ENCODE peak calls at places on chromosomes 3 and 15, in six cellular contexts. P is pancreas, E is IMR-90, V is foreskin fibroblast, S is fibroblast of mammary gland, T is A549. L is an unnamed sample.

GRCh38 chr3:13278783-13279531 is 141.2 kb downstream of the NUP210 start:
- DNase-seq in P (no peak), E (peak), V (no peak), S (no peak), T (no peak), L (peak)

GRCh38 chr15:52668133-52668532 is 11.1 kb downstream of the ATOSA start:
- DNase-seq in P (no peak), E (peak), V (no peak), S (no peak), T (no peak), L (peak)

GRCh38 chr3:142568393-142569017 is 10.0 kb downstream of the ATR start:
- DNase-seq in P (peak), E (no peak), V (no peak), S (no peak), T (no peak), L (no peak)

GRCh38 chr3:157888040-157888439 is 218.2 kb downstream of the SHOX2 start:
- DNase-seq in P (no peak), E (no peak), V (no peak), S (peak), T (no peak), L (no peak)

GRCh38 chr3:60274646-60275045 is 976.6 kb downstream of the FHIT start:
- DNase-seq in P (no peak), E (no peak), V (no peak), S (no peak), T (no peak), L (no peak)

GRCh38 chr3:100465871-100466777 is 26.3 kb upstream of the TMEM45A start:
- DNase-seq in P (no peak), E (no peak), V (no peak), S (no peak), T (no peak), L (peak)

GRCh38 chr15:96504371-96504770 is 173.9 kb downstream of the NR2F2 start:
- DNase-seq in P (no peak), E (no peak), V (no peak), S (no peak), T (no peak), L (no peak)

GRCh38 chr15:72161351-72162132 is 36.0 kb downstream of the GRAMD2A start:
- DNase-seq in P (no peak), E (no peak), V (no peak), S (no peak), T (no peak), L (no peak)

GRCh38 chr3:153338487-153338886 is 176.5 kb downstream of the RAP2B start:
- DNase-seq in P (no peak), E (peak), V (peak), S (peak), T (no peak), L (peak)

GRCh38 chr3:64533565-64534317 is 154.1 kb downstream of the ADAMTS9 start:
- DNase-seq in P (peak), E (peak), V (peak), S (peak), T (peak), L (peak)

GRCh38 chr15:77634266-77634962 is 1.7 kb upstream of the LINGO1 start:
- DNase-seq in P (peak), E (peak), V (peak), S (peak), T (peak), L (peak)

GRCh38 chr3:193928354-193929209 is 207.4 kb upstream of the HES1 start:
- DNase-seq in P (no peak), E (no peak), V (no peak), S (no peak), T (peak), L (peak)

GRCh38 chr15:93562752-93563151 is 473.7 kb upstream of the RGMA start:
- DNase-seq in P (no peak), E (no peak), V (no peak), S (no peak), T (no peak), L (no peak)

GRCh38 chr15:84611631-84612030 is 10.8 kb downstream of the ZSCAN2 start:
- DNase-seq in P (no peak), E (peak), V (peak), S (peak), T (no peak), L (no peak)

GRCh38 chr3:33047842-33048834 is 48.8 kb downstream of the GLB1 start:
- DNase-seq in P (no peak), E (no peak), V (no peak), S (no peak), T (no peak), L (no peak)

GRCh38 chr3:31562525-31562924 is 29.8 kb downstream of the STT3B start:
- DNase-seq in P (no peak), E (no peak), V (no peak), S (no peak), T (no peak), L (no peak)

GRCh38 chr3:78969483-78969882 is 798.3 kb downstream of the ROBO1 start:
- DNase-seq in P (no peak), E (peak), V (peak), S (peak), T (no peak), L (peak)

GRCh38 chr3:24359645-24360462 is 134.8 kb downstream of the THRB start:
- DNase-seq in P (no peak), E (no peak), V (no peak), S (no peak), T (no peak), L (no peak)

GRCh38 chr3:28210968-28211713 is 30.3 kb upstream of the CMC1 start:
- DNase-seq in P (no peak), E (no peak), V (no peak), S (no peak), T (no peak), L (no peak)

GRCh38 chr15:32641517-32642059 is at the start of gene SCG5:
- DNase-seq in P (no peak), E (peak), V (no peak), S (peak), T (no peak), L (peak)

GRCh38 chr15:32637704-32638103 is 3.8 kb upstream of the SCG5 start:
- DNase-seq in P (no peak), E (no peak), V (no peak), S (no peak), T (no peak), L (no peak)

GRCh38 chr15:32636908-32637567 is 4.5 kb upstream of the SCG5 start:
- DNase-seq in P (no peak), E (no peak), V (no peak), S (no peak), T (no peak), L (no peak)

DNA sequence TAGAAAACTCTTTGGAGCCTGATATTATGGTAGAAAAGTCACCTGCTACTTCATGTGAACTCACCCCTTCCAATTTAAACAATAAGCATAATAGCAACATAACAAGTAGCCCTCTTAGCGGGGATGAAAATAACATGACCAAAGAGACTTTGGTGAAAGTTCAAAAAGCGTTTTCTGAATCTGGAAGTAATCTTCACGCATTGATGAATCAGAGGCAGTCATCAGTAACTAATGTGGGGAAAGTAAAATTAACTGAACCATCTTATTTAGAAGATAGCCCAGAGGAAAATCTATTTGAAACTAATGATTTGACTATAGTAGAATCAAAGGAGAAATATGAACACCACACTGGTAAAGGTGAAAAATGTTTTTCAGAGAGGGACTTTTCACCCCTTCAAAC is 5.1 kb upstream of the SCG5 start:
- DNase-seq in P (no peak), E (no peak), V (no peak), S (peak), T (no peak), L (no peak)
- H3K4me3 ChIP-seq in P (no peak), E (no peak), V (no peak), S (no peak), T (no peak), L (no peak)

GRCh38 chr15:26097216-26097615 is 234.1 kb upstream of the ATP10A start:
- DNase-seq in P (no peak), E (no peak), V (no peak), S (no peak), T (no peak), L (no peak)

GRCh38 chr15:26101443-26101842 is 238.3 kb upstream of the ATP10A start:
- DNase-seq in P (no peak), E (no peak), V (no peak), S (no peak), T (no peak), L (no peak)

GRCh38 chr15:26091184-26091583 is 228.1 kb upstream of the ATP10A start:
- DNase-seq in P (no peak), E (no peak), V (no peak), S (no peak), T (no peak), L (no peak)

GRCh38 chr15:26098801-26099200 is 235.7 kb upstream of the ATP10A start:
- DNase-seq in P (no peak), E (no peak), V (no peak), S (no peak), T (no peak), L (no peak)

DNA sequence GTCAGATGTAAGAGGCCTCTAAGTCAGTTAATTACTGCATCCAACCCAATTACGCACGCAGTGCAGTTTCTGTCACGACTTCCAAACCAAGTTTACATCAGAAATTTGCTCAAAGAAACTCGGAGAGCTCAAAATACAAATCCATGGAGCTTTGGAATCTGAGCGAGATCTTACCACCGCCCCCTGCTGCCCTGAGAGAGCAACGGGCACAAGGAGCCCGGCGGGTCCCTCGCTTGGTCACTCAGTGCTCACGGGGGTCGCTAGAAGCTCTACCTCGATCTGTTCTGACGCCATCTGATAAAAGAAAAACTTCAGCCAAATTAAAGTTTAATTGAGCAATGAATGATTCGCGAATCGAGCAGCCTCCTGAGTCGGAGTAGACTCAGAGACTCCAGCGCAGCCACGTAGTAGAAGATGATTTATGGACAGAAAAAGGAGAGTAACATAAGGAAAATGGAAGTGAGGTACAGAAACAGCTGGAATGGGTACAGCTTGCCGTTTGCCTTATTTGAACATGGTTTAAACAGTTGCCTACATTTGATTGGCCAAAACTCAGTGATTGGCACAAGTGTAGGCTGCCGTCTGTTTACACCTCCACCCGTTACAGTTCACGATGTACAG is 232.7 kb upstream of the ATP10A start:
- DNase-seq in P (no peak), E (no peak), V (no peak), S (peak), T (no peak), L (no peak)
- TF ChIP-seq CTCF in P (no peak), E (peak), V (peak), S (peak), T (peak), L (no peak)

DNA sequence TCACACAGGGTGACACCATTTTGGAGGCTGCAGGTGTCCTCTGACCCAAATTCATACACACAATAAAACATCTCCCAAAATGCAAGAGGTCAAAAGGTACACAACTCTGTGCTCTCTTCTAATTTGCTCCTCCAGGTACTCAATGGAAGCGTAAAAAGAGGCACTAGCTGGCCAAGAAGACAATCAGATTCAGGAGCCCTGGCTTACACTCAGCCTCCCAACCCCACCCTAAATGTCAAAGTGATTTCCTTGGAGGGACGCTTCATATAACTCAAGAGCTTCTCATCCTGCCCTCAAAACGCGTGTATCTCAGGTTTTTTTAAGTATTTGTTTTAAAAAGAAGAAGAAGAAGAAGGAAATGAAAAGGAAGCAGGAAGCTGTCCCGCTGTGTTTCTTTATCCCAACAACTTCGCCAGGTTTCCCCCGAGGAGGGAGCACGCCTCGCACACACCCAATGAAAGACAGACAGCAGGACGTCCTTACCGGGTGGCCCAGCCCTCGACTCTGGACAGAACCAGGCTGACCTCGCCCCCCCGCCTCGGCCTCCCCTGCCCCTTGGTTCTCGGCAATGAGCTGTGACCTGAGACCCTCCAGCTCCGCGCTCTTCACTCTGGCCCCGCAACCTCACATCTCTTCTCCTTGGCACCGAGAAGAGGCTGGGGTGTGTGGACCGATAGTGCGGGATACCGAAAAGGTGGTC is 620.7 kb upstream of the ZNF385D start:
- DNase-seq in P (no peak), E (no peak), V (no peak), S (no peak), T (no peak), L (no peak)
- H3K4me3 ChIP-seq in P (peak), E (no peak), V (no peak), S (peak), T (no peak), L (peak)

GRCh38 chr3:16834214-16834613 is 50.5 kb upstream of the PLCL2 start:
- DNase-seq in P (no peak), E (no peak), V (no peak), S (no peak), T (no peak), L (no peak)
- TF ChIP-seq CTCF in P (no peak), E (no peak), V (no peak), S (no peak), T (no peak), L (no peak)

GRCh38 chr3:170844377-170844776 is 25.6 kb downstream of the RPL22L1 start:
- DNase-seq in P (no peak), E (no peak), V (no peak), S (no peak), T (no peak), L (no peak)

GRCh38 chr3:170852307-170852706 is 17.7 kb downstream of the RPL22L1 start:
- DNase-seq in P (no peak), E (no peak), V (no peak), S (no peak), T (no peak), L (no peak)

GRCh38 chr3:170848294-170848917 is 21.6 kb downstream of the RPL22L1 start:
- DNase-seq in P (no peak), E (peak), V (no peak), S (peak), T (no peak), L (peak)
- H3K4me3 ChIP-seq in P (no peak), E (no peak), V (no peak), S (no peak), T (no peak), L (no peak)

DNA sequence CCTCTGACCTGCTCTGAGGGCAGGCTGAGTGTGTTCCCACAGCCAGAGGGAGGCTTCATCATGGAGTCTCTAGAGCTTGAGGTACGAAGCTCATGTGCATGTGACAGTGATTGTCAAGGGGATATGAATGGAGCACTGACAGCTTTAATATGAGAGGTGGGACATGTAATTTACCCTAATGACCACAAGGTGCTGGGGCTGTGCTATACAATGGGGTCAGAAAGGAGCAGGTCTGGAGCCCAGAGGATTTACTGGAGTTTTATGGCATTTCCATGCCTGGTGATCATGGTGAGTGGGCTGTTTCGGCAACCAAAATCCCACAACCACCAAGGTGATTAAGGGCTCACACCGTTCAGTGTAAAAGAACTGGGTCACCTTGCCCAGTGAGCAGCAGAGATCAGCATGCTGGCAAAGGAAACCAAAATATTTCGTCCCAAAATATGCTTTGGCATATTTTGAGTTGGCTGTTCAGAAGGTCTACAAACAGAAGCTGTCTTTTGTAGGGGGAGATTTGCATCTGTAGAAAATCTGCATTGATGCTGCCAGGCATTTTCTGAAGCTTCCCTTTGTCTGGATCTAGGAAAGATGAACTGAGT is 40.1 kb upstream of the RASGRF1 start:
- DNase-seq in P (no peak), E (no peak), V (no peak), S (no peak), T (peak), L (no peak)
- TF ChIP-seq CTCF in P (no peak), E (no peak), V (no peak), S (peak), T (no peak), L (peak)